ENCODE peak calls at places on chromosomes 7 and 10, in four cellular contexts. One of them, this sample, is unnamed.
A peak's percentile ranks its signal among the peaks of the same experiment; 100 is the strongest.

GRCh38 chr10:49598986-49599385 is 11.1 kb upstream of the SLC18A3 start:
- DNase-seq in WTC11: no peak
- DNase-seq in iris pigment epithelial cell: peak; percentile 41
- DNase-seq in activated CD8-positive, alpha-beta memory T cell treated with anti-CD3 and anti-CD28 coated beads for 48 hours: no peak
- DNase-seq in this sample: no peak

GRCh38 chr10:132577350-132578005 is 39.9 kb downstream of the INPP5A start:
- DNase-seq in iris pigment epithelial cell: no peak
- DNase-seq in WTC11: no peak
- DNase-seq in activated CD8-positive, alpha-beta memory T cell treated with anti-CD3 and anti-CD28 coated beads for 48 hours: no peak
- DNase-seq in this sample: no peak

GRCh38 chr10:34813626-34814227 is 1.4 kb downstream of the PARD3 start:
- DNase-seq in WTC11: no peak
- DNase-seq in iris pigment epithelial cell: peak; percentile 60
- DNase-seq in activated CD8-positive, alpha-beta memory T cell treated with anti-CD3 and anti-CD28 coated beads for 48 hours: no peak
- DNase-seq in this sample: no peak

GRCh38 chr10:60335708-60336107 is 54.0 kb downstream of the ANK3 start:
- DNase-seq in iris pigment epithelial cell: no peak
- DNase-seq in activated CD8-positive, alpha-beta memory T cell treated with anti-CD3 and anti-CD28 coated beads for 48 hours: no peak
- DNase-seq in WTC11: no peak
- DNase-seq in this sample: no peak

GRCh38 chr10:128178319-128178937 is 52.2 kb upstream of the MKI67 start:
- DNase-seq in WTC11: peak; percentile 78
- DNase-seq in activated CD8-positive, alpha-beta memory T cell treated with anti-CD3 and anti-CD28 coated beads for 48 hours: no peak
- DNase-seq in iris pigment epithelial cell: peak; percentile 23
- DNase-seq in this sample: no peak

GRCh38 chr10:30111340-30111980 is 52.1 kb upstream of the JCAD start:
- DNase-seq in iris pigment epithelial cell: peak; percentile 83
- DNase-seq in activated CD8-positive, alpha-beta memory T cell treated with anti-CD3 and anti-CD28 coated beads for 48 hours: no peak
- DNase-seq in WTC11: no peak
- DNase-seq in this sample: no peak

GRCh38 chr7:69747144-69747543 is 148.9 kb downstream of the AUTS2 start:
- DNase-seq in iris pigment epithelial cell: no peak
- DNase-seq in activated CD8-positive, alpha-beta memory T cell treated with anti-CD3 and anti-CD28 coated beads for 48 hours: no peak
- DNase-seq in WTC11: no peak
- DNase-seq in this sample: no peak

GRCh38 chr10:3464760-3465405 is 292.3 kb upstream of the PITRM1 start:
- DNase-seq in activated CD8-positive, alpha-beta memory T cell treated with anti-CD3 and anti-CD28 coated beads for 48 hours: no peak
- DNase-seq in WTC11: no peak
- DNase-seq in iris pigment epithelial cell: no peak
- DNase-seq in this sample: no peak

GRCh38 chr10:70442332-70442988 is 979 bp upstream of the NODAL start:
- DNase-seq in iris pigment epithelial cell: no peak
- DNase-seq in WTC11: peak; percentile 67
- DNase-seq in activated CD8-positive, alpha-beta memory T cell treated with anti-CD3 and anti-CD28 coated beads for 48 hours: no peak
- DNase-seq in this sample: no peak

GRCh38 chr10:119333146-119333792 is 125.9 kb downstream of the GRK5 start:
- DNase-seq in iris pigment epithelial cell: peak; percentile 56
- DNase-seq in activated CD8-positive, alpha-beta memory T cell treated with anti-CD3 and anti-CD28 coated beads for 48 hours: no peak
- DNase-seq in WTC11: no peak
- DNase-seq in this sample: no peak

GRCh38 chr7:105352018-105352612 is 36.6 kb downstream of the SRPK2 start:
- DNase-seq in activated CD8-positive, alpha-beta memory T cell treated with anti-CD3 and anti-CD28 coated beads for 48 hours: no peak
- DNase-seq in iris pigment epithelial cell: peak; percentile 91
- DNase-seq in WTC11: no peak
- DNase-seq in this sample: no peak

GRCh38 chr7:155796381-155797261 is 15.6 kb downstream of the SHH start:
- DNase-seq in activated CD8-positive, alpha-beta memory T cell treated with anti-CD3 and anti-CD28 coated beads for 48 hours: peak; percentile 65
- DNase-seq in WTC11: peak; percentile 83
- DNase-seq in iris pigment epithelial cell: peak; percentile 16
- DNase-seq in this sample: no peak

GRCh38 chr7:77867208-77867915 is 68.8 kb downstream of the PHTF2 start:
- DNase-seq in WTC11: no peak
- DNase-seq in iris pigment epithelial cell: peak; percentile 68
- DNase-seq in activated CD8-positive, alpha-beta memory T cell treated with anti-CD3 and anti-CD28 coated beads for 48 hours: no peak
- DNase-seq in this sample: no peak

GRCh38 chr10:1086787-1087186 is 30.6 kb downstream of the WDR37 start:
- DNase-seq in activated CD8-positive, alpha-beta memory T cell treated with anti-CD3 and anti-CD28 coated beads for 48 hours: no peak
- DNase-seq in iris pigment epithelial cell: no peak
- DNase-seq in WTC11: no peak
- DNase-seq in this sample: no peak

GRCh38 chr10:24449334-24449740 is 240.4 kb downstream of the KIAA1217 start:
- DNase-seq in WTC11: no peak
- DNase-seq in activated CD8-positive, alpha-beta memory T cell treated with anti-CD3 and anti-CD28 coated beads for 48 hours: no peak
- DNase-seq in iris pigment epithelial cell: peak; percentile 70
- DNase-seq in this sample: no peak

GRCh38 chr7:48427671-48428070 is 256.4 kb downstream of the ABCA13 start:
- DNase-seq in WTC11: no peak
- DNase-seq in activated CD8-positive, alpha-beta memory T cell treated with anti-CD3 and anti-CD28 coated beads for 48 hours: no peak
- DNase-seq in iris pigment epithelial cell: no peak
- DNase-seq in this sample: no peak

GRCh38 chr10:20817646-20818045 is 79.5 kb downstream of the NEBL start:
- DNase-seq in activated CD8-positive, alpha-beta memory T cell treated with anti-CD3 and anti-CD28 coated beads for 48 hours: no peak
- DNase-seq in WTC11: no peak
- DNase-seq in iris pigment epithelial cell: no peak
- DNase-seq in this sample: no peak

GRCh38 chr10:18097524-18097923 is 42.7 kb upstream of the CACNB2 start:
- DNase-seq in iris pigment epithelial cell: peak; percentile 45
- DNase-seq in activated CD8-positive, alpha-beta memory T cell treated with anti-CD3 and anti-CD28 coated beads for 48 hours: no peak
- DNase-seq in WTC11: no peak
- DNase-seq in this sample: no peak

GRCh38 chr10:7872041-7872442 is 53.7 kb downstream of the TAF3 start:
- DNase-seq in iris pigment epithelial cell: no peak
- DNase-seq in WTC11: no peak
- DNase-seq in activated CD8-positive, alpha-beta memory T cell treated with anti-CD3 and anti-CD28 coated beads for 48 hours: no peak
- DNase-seq in this sample: no peak

GRCh38 chr7:157826566-157826965 is 489.8 kb downstream of the DNAJB6 start:
- DNase-seq in activated CD8-positive, alpha-beta memory T cell treated with anti-CD3 and anti-CD28 coated beads for 48 hours: no peak
- DNase-seq in iris pigment epithelial cell: no peak
- DNase-seq in WTC11: no peak
- DNase-seq in this sample: no peak

GRCh38 chr7:111312966-111313365 is 222.0 kb downstream of the LRRN3 start:
- DNase-seq in iris pigment epithelial cell: peak; percentile 15
- DNase-seq in activated CD8-positive, alpha-beta memory T cell treated with anti-CD3 and anti-CD28 coated beads for 48 hours: no peak
- DNase-seq in WTC11: no peak
- DNase-seq in this sample: no peak

GRCh38 chr10:122352817-122353525 is 21.5 kb upstream of the PLEKHA1 start:
- DNase-seq in iris pigment epithelial cell: no peak
- DNase-seq in WTC11: no peak
- DNase-seq in activated CD8-positive, alpha-beta memory T cell treated with anti-CD3 and anti-CD28 coated beads for 48 hours: no peak
- DNase-seq in this sample: no peak

GRCh38 chr7:8761731-8762130 is 328.3 kb downstream of the NXPH1 start:
- DNase-seq in WTC11: no peak
- DNase-seq in activated CD8-positive, alpha-beta memory T cell treated with anti-CD3 and anti-CD28 coated beads for 48 hours: no peak
- DNase-seq in iris pigment epithelial cell: no peak
- DNase-seq in this sample: no peak

GRCh38 chr10:125840955-125841354 is 17.6 kb downstream of the BCCIP start:
- DNase-seq in WTC11: no peak
- DNase-seq in activated CD8-positive, alpha-beta memory T cell treated with anti-CD3 and anti-CD28 coated beads for 48 hours: no peak
- DNase-seq in iris pigment epithelial cell: peak; percentile 30
- DNase-seq in this sample: no peak

GRCh38 chr7:26688388-26688787 is 176.0 kb downstream of the SKAP2 start:
- DNase-seq in iris pigment epithelial cell: no peak
- DNase-seq in activated CD8-positive, alpha-beta memory T cell treated with anti-CD3 and anti-CD28 coated beads for 48 hours: no peak
- DNase-seq in WTC11: no peak
- DNase-seq in this sample: no peak

This sample was measured in NCI-H1436 treated with DMSO at 0.1 percent for 48 hours.